ENCODE peak calls at places on chromosomes 2 and 18, in ten cellular contexts. X is retina; Y is CD4-positive, alpha-beta T cell; Z is NCI-H345; T is Calu3; K is lung; G is iris pigment epithelial cell; D is EL; F is activated CD4-positive, alpha-beta T cell treated with anti-CD3 and anti-CD28 coated beads for 4 hours; S is suprapubic skin. P is an unnamed sample.

GRCh38 chr2:158459161-158460003 is 2.6 kb downstream of the PKP4 start:
- DNase-seq in G (no peak), F (no peak), Z (no peak), Y (no peak), X (no peak), K (no peak), S (no peak), D (no peak), T (no peak), P (no peak)

GRCh38 chr2:105100064-105100840 is 62.4 kb downstream of the MRPS9 start:
- DNase-seq in T (no peak), X (no peak), S (no peak), D (no peak), F (no peak), K (no peak), G (no peak), Z (no peak), Y (no peak), P (no peak)

GRCh38 chr18:4264347-4264791 is 190.7 kb downstream of the DLGAP1 start:
- DNase-seq in K (no peak), T (no peak), S (no peak), D (no peak), F (no peak), G (no peak), X (no peak), Y (no peak), Z (no peak), P (no peak)

GRCh38 chr2:112623913-112624777 is 21.6 kb upstream of the SLC20A1 start:
- DNase-seq in T (peak), K (peak), Y (peak), Z (no peak), D (peak), F (peak), S (peak), G (peak), X (no peak), P (no peak)

GRCh38 chr2:202564226-202564625 is 70.5 kb upstream of the FAM117B start:
- DNase-seq in G (no peak), K (no peak), Z (no peak), Y (no peak), D (no peak), T (no peak), F (no peak), X (no peak), S (no peak), P (no peak)

GRCh38 chr18:51251625-51252024 is 54.1 kb upstream of the MEX3C start:
- DNase-seq in G (no peak), S (no peak), T (no peak), Y (no peak), Z (no peak), D (no peak), K (no peak), X (no peak), F (no peak), P (no peak)

GRCh38 chr2:193517615-193518014 is 1322.9 kb upstream of the TMEFF2 start:
- DNase-seq in D (no peak), X (no peak), Z (no peak), T (no peak), Y (no peak), S (no peak), G (peak), F (no peak), K (no peak), P (no peak)

GRCh38 chr18:33446604-33447003 is 6.1 kb upstream of the CCDC178 start:
- DNase-seq in Z (no peak), K (no peak), T (no peak), Y (no peak), S (no peak), X (no peak), F (no peak), D (no peak), G (no peak), P (no peak)

GRCh38 chr2:101435011-101435862 is 39.7 kb downstream of the RFX8 start:
- DNase-seq in G (peak), D (peak), T (no peak), X (peak), Z (no peak), F (no peak), Y (no peak), S (no peak), K (no peak), P (no peak)

GRCh38 chr2:34069604-34070003 is 470.5 kb upstream of the FAM98A start:
- DNase-seq in G (no peak), Y (no peak), S (no peak), K (no peak), Z (no peak), F (no peak), D (no peak), X (no peak), T (no peak), P (no peak)

GRCh38 chr2:177826897-177827296 is 245.7 kb downstream of the PDE11A start:
- DNase-seq in Y (no peak), G (no peak), T (no peak), K (no peak), F (no peak), S (no peak), D (no peak), Z (no peak), X (no peak), P (no peak)

GRCh38 chr2:68190991-68191731 is 33.5 kb downstream of the PNO1 start:
- DNase-seq in T (no peak), X (no peak), S (no peak), D (peak), G (peak), F (no peak), K (no peak), Z (no peak), Y (no peak), P (no peak)

GRCh38 chr2:33497177-33497787 is 20.8 kb downstream of the RASGRP3 start:
- DNase-seq in T (no peak), S (no peak), X (no peak), Z (no peak), D (peak), K (no peak), G (peak), F (no peak), Y (no peak), P (no peak)

GRCh38 chr2:235195921-235196320 is 244.1 kb downstream of the SH3BP4 start:
- DNase-seq in D (no peak), T (no peak), Z (no peak), K (no peak), X (no peak), S (no peak), G (no peak), F (no peak), Y (no peak), P (no peak)

GRCh38 chr2:16186661-16187516 is 246.5 kb downstream of the MYCN start:
- DNase-seq in T (no peak), G (no peak), S (no peak), D (no peak), F (no peak), K (no peak), X (no peak), Y (no peak), Z (no peak), P (no peak)

GRCh38 chr2:54545700-54546450 is 89.7 kb downstream of the SPTBN1 start:
- DNase-seq in X (no peak), D (peak), T (peak), F (no peak), S (no peak), Z (no peak), Y (no peak), G (no peak), K (no peak), P (no peak)

GRCh38 chr18:7413906-7414305 is 153.2 kb upstream of the PTPRM start:
- DNase-seq in S (no peak), X (no peak), D (no peak), K (no peak), Z (no peak), G (peak), T (no peak), Y (no peak), F (no peak), P (no peak)

GRCh38 chr2:164689020-164689419 is 67.7 kb upstream of the GRB14 start:
- DNase-seq in X (no peak), K (no peak), D (no peak), Y (no peak), T (no peak), S (no peak), G (no peak), F (no peak), Z (no peak), P (no peak)

GRCh38 chr2:70984228-70984575 is 5.8 kb downstream of the ANKRD53 start:
- DNase-seq in Y (no peak), K (no peak), D (no peak), Z (no peak), G (no peak), F (no peak), X (no peak), S (peak), T (no peak), P (no peak)

GRCh38 chr18:47184419-47185050 is 8.4 kb upstream of the IER3IP1 start:
- DNase-seq in T (no peak), Z (no peak), X (no peak), S (no peak), F (no peak), K (peak), D (peak), G (peak), Y (no peak), P (no peak)

GRCh38 chr2:43340945-43341356 is 114.5 kb upstream of the ZFP36L2 start:
- DNase-seq in D (peak), K (no peak), Y (no peak), T (no peak), F (no peak), S (no peak), X (no peak), Z (no peak), G (peak), P (no peak)

GRCh38 chr2:14094592-14094991 is 537.9 kb upstream of the LRATD1 start:
- DNase-seq in K (no peak), G (no peak), T (no peak), Y (no peak), X (no peak), S (no peak), F (no peak), D (no peak), Z (no peak), P (no peak)

GRCh38 chr2:171163261-171163660 is 2.6 kb upstream of the TLK1 start:
- DNase-seq in T (no peak), K (no peak), D (no peak), Y (no peak), Z (no peak), X (no peak), S (no peak), G (no peak), F (peak), P (no peak)

GRCh38 chr2:74025971-74026612 is 41.4 kb downstream of the TET3 start:
- DNase-seq in F (no peak), Z (no peak), K (no peak), X (no peak), D (peak), S (no peak), Y (no peak), G (peak), T (no peak), P (no peak)

GRCh38 chr2:238650536-238650935 is 197.3 kb upstream of the TWIST2 start:
- DNase-seq in Z (no peak), S (no peak), X (no peak), T (no peak), D (no peak), K (peak), G (no peak), F (no peak), Y (no peak), P (no peak)

GRCh38 chr2:168033966-168034365 is 213.4 kb downstream of the STK39 start:
- DNase-seq in Y (no peak), Z (peak), G (no peak), S (no peak), X (no peak), K (no peak), D (no peak), F (no peak), T (no peak), P (no peak)

GRCh38 chr2:62844311-62845090 is 139.0 kb downstream of the EHBP1 start:
- DNase-seq in K (no peak), D (no peak), X (no peak), F (no peak), S (no peak), Z (no peak), Y (no peak), T (no peak), G (no peak), P (no peak)

GRCh38 chr18:2448565-2449151 is 122.6 kb downstream of the METTL4 start:
- DNase-seq in G (peak), T (no peak), X (no peak), S (no peak), D (no peak), F (no peak), Y (no peak), Z (no peak), K (no peak), P (no peak)

GRCh38 chr2:69616755-69617154 is 26.8 kb downstream of the AAK1 start:
- DNase-seq in K (no peak), D (no peak), T (peak), X (no peak), F (peak), Y (peak), Z (no peak), S (no peak), G (peak), P (no peak)

GRCh38 chr2:96772903-96773675 is 12.4 kb downstream of the CNNM4 start:
- DNase-seq in X (no peak), G (no peak), D (no peak), S (no peak), Z (no peak), T (no peak), K (no peak), Y (no peak), F (peak), P (no peak)

GRCh38 chr2:143176606-143177005 is 47.4 kb downstream of the ARHGAP15 start:
- DNase-seq in D (no peak), Z (no peak), S (no peak), F (no peak), X (no peak), G (no peak), T (no peak), K (no peak), Y (no peak), P (no peak)

GRCh38 chr18:45938488-45938935 is 28.6 kb downstream of the EPG5 start:
- DNase-seq in F (no peak), K (no peak), X (no peak), Z (no peak), S (no peak), G (no peak), D (no peak), Y (no peak), T (no peak), P (no peak)

GRCh38 chr2:239153806-239154591 is 246.8 kb downstream of the HDAC4 start:
- DNase-seq in D (no peak), F (no peak), X (no peak), Y (no peak), G (no peak), T (no peak), K (no peak), Z (no peak), S (peak), P (no peak)

GRCh38 chr2:158586491-158586890 is 129.7 kb downstream of the PKP4 start:
- DNase-seq in F (no peak), X (no peak), Y (no peak), Z (no peak), K (no peak), T (no peak), D (peak), S (no peak), G (peak), P (no peak)

GRCh38 chr2:112174383-112174782 is 36.2 kb downstream of the FBLN7 start:
- DNase-seq in D (no peak), S (no peak), Y (no peak), G (no peak), K (no peak), T (no peak), X (no peak), Z (no peak), F (no peak), P (no peak)

GRCh38 chr2:222193328-222194008 is 105.3 kb downstream of the PAX3 start:
- DNase-seq in D (peak), T (no peak), F (no peak), X (no peak), K (no peak), S (no peak), Y (no peak), G (no peak), Z (no peak), P (no peak)

GRCh38 chr2:238916875-238917590 is 69.1 kb downstream of the TWIST2 start:
- DNase-seq in S (peak), X (no peak), K (no peak), T (no peak), Z (no peak), D (peak), F (no peak), Y (no peak), G (no peak), P (no peak)

P was measured in prostate gland.